ENCODE peak calls at places on chromosomes 7 and 10, in seven cellular contexts. C, B, R, P, A, H and G are unnamed samples.

GRCh38 chr7:73749931-73750776 is 11.6 kb upstream of the ABHD11 start:
- DNase-seq in R (no peak), C (no peak), B (no peak), H (no peak), A (no peak), P (no peak), G (no peak)

GRCh38 chr10:7589748-7590147 is 77.0 kb downstream of the ITIH5 start:
- DNase-seq in A (no peak), H (no peak), C (no peak), B (no peak), P (no peak), R (no peak), G (no peak)

GRCh38 chr10:117537904-117538524 is 4.5 kb upstream of the EMX2 start:
- DNase-seq in B (no peak), P (no peak), C (no peak), R (no peak), A (no peak), H (no peak), G (no peak)

GRCh38 chr10:28684157-28684985 is 7.0 kb downstream of the BAMBI start:
- DNase-seq in H (no peak), A (no peak), R (no peak), P (no peak), C (no peak), B (no peak), G (no peak)

GRCh38 chr10:114175667-114176066 is 1.7 kb upstream of the CCDC186 start:
- DNase-seq in R (no peak), P (no peak), H (no peak), B (no peak), C (no peak), A (no peak), G (no peak)

GRCh38 chr10:101219946-101220451 is 9.3 kb downstream of the LBX1 start:
- DNase-seq in C (no peak), R (no peak), H (no peak), P (no peak), A (no peak), B (no peak), G (no peak)

GRCh38 chr10:89242340-89242680 is 9.3 kb downstream of the LIPA start:
- DNase-seq in R (no peak), C (no peak), H (no peak), B (no peak), A (no peak), P (no peak), G (no peak)

GRCh38 chr10:19412531-19412930 is 363.9 kb downstream of the MALRD1 start:
- DNase-seq in A (peak), H (no peak), P (no peak), R (no peak), B (no peak), C (no peak), G (no peak)

GRCh38 chr7:50957855-50958254 is 175.2 kb upstream of the GRB10 start:
- DNase-seq in C (no peak), A (no peak), R (no peak), B (no peak), H (no peak), P (no peak), G (no peak)

GRCh38 chr10:13593560-13593959 is 6.8 kb downstream of the PRPF18 start:
- DNase-seq in R (no peak), P (no peak), A (no peak), B (no peak), H (no peak), C (no peak), G (no peak)

GRCh38 chr7:50595538-50596102 is 30.4 kb upstream of the DDC start:
- DNase-seq in B (no peak), A (peak), P (no peak), C (no peak), H (peak), R (peak), G (no peak)

GRCh38 chr10:91251430-91252056 is 31.1 kb downstream of the PCGF5 start:
- DNase-seq in A (peak), C (peak), R (peak), P (peak), H (peak), B (peak), G (peak)

GRCh38 chr10:49139866-49140195 is 6.0 kb upstream of the FAM170B start:
- DNase-seq in R (no peak), H (no peak), B (no peak), P (no peak), A (peak), C (no peak), G (no peak)

GRCh38 chr7:157485961-157486510 is 149.2 kb downstream of the DNAJB6 start:
- DNase-seq in H (no peak), B (no peak), C (no peak), P (no peak), R (no peak), A (no peak), G (no peak)

GRCh38 chr10:67884842-67885680 is 605 bp downstream of the SIRT1 start:
- DNase-seq in P (peak), A (peak), R (peak), C (peak), B (peak), H (peak), G (peak)

GRCh38 chr7:21054427-21055133 is 267.9 kb upstream of the SP8 start:
- DNase-seq in A (no peak), C (no peak), R (no peak), H (no peak), B (no peak), P (no peak), G (no peak)

GRCh38 chr10:69994262-69994661 is 58.4 kb upstream of the MACROH2A2 start:
- DNase-seq in B (no peak), C (peak), H (no peak), R (peak), A (peak), P (no peak), G (no peak)

GRCh38 chr7:87592300-87592699 is 8.4 kb downstream of the ABCB1 start:
- DNase-seq in B (no peak), R (no peak), C (no peak), H (no peak), P (no peak), A (no peak), G (no peak)

GRCh38 chr7:151632750-151633515 is 113.2 kb upstream of the RHEB start:
- DNase-seq in H (no peak), B (no peak), C (peak), R (no peak), P (peak), A (peak), G (peak)

GRCh38 chr7:2017483-2017891 is 215.3 kb downstream of the MAD1L1 start:
- DNase-seq in R (no peak), B (no peak), C (no peak), H (no peak), A (no peak), P (no peak), G (no peak)

GRCh38 chr10:43360086-43360485 is 11.3 kb upstream of the FXYD4 start:
- DNase-seq in R (no peak), P (no peak), B (no peak), A (no peak), H (no peak), C (no peak), G (no peak)

GRCh38 chr7:7553386-7553785 is 13.3 kb upstream of the MIOS start:
- DNase-seq in A (no peak), B (no peak), P (no peak), H (no peak), R (no peak), C (no peak), G (no peak)

GRCh38 chr10:123573236-123574147 is 92.7 kb upstream of the GPR26 start:
- DNase-seq in B (peak), A (peak), R (peak), C (no peak), H (peak), P (peak), G (peak)

GRCh38 chr10:119770928-119771327 is 45.1 kb downstream of the INPP5F start:
- DNase-seq in B (no peak), A (peak), P (no peak), H (no peak), R (no peak), C (no peak), G (no peak)

GRCh38 chr10:110632591-110633215 is 11.4 kb upstream of the RBM20 start:
- DNase-seq in H (no peak), P (no peak), C (no peak), B (no peak), R (no peak), A (no peak), G (no peak)

GRCh38 chr10:129844191-129844590 is 119.9 kb downstream of the EBF3 start:
- DNase-seq in R (no peak), B (no peak), C (no peak), A (no peak), H (no peak), P (no peak), G (no peak)

GRCh38 chr7:137488038-137488437 is 144.5 kb upstream of the PTN start:
- DNase-seq in R (no peak), A (peak), P (no peak), H (peak), C (no peak), B (no peak), G (no peak)

GRCh38 chr7:103632972-103633371 is 187.0 kb upstream of the SLC26A5 start:
- DNase-seq in R (no peak), B (no peak), C (no peak), A (peak), H (no peak), P (no peak), G (no peak)

GRCh38 chr10:21257191-21257590 is 268.3 kb downstream of the SKIDA1 start:
- DNase-seq in C (no peak), A (no peak), H (no peak), P (no peak), B (no peak), R (no peak), G (no peak)

GRCh38 chr10:104309980-104310978 is 28.0 kb downstream of the ITPRIP start:
- DNase-seq in H (no peak), A (peak), C (peak), P (no peak), B (no peak), R (no peak), G (no peak)

GRCh38 chr7:115099906-115100305 is 178.0 kb downstream of the MDFIC start:
- DNase-seq in H (no peak), B (no peak), R (peak), P (no peak), C (no peak), A (peak), G (no peak)

GRCh38 chr10:44963772-44964633 is 4.4 kb downstream of the RASSF4 start:
- DNase-seq in C (peak), A (no peak), B (no peak), H (no peak), P (no peak), R (peak), G (no peak)

GRCh38 chr7:101833799-101834198 is 16.4 kb downstream of the CUX1 start:
- DNase-seq in P (no peak), C (no peak), R (no peak), H (no peak), A (no peak), B (no peak), G (no peak)

GRCh38 chr10:79346388-79347225 is 662 bp upstream of the PPIF start:
- DNase-seq in H (no peak), P (no peak), A (no peak), B (no peak), R (no peak), C (no peak), G (no peak)

GRCh38 chr7:101604331-101604933 is 24.7 kb downstream of the MYL10 start:
- DNase-seq in C (no peak), P (no peak), B (no peak), A (no peak), R (no peak), H (no peak), G (no peak)

GRCh38 chr10:113617086-113617485 is 46.8 kb downstream of the NRAP start:
- DNase-seq in P (no peak), A (no peak), C (no peak), R (no peak), B (no peak), H (no peak), G (no peak)

GRCh38 chr10:2610946-2611345 is 456.4 kb upstream of the PFKP start:
- DNase-seq in R (no peak), P (no peak), H (peak), C (no peak), B (no peak), A (no peak), G (no peak)

GRCh38 chr10:6112893-6113292 is 24.1 kb downstream of the RBM17 start:
- DNase-seq in P (no peak), H (no peak), C (no peak), A (no peak), B (no peak), R (no peak), G (no peak)